ENCODE peak calls at places on chromosomes 16 and 17, in six cellular contexts. T is adrenal gland, Z is fibroblast of lung, R is Peyer's patch, Y is uterus, M is breast epithelium. D is an unnamed sample.

GRCh38 chr16:52034830-52035229 is 512.1 kb downstream of the TOX3 start:
- DNase-seq in T (no peak), Z (no peak), R (no peak), Y (no peak), M (no peak), D (no peak)

GRCh38 chr16:12319464-12320030 is 343.0 kb downstream of the SNX29 start:
- DNase-seq in T (no peak), Z (no peak), R (no peak), Y (no peak), M (no peak), D (no peak)

GRCh38 chr16:63530974-63531373 is 1494.7 kb upstream of the CDH8 start:
- DNase-seq in T (no peak), Z (no peak), R (no peak), Y (no peak), M (no peak), D (no peak)

GRCh38 chr16:57477531-57478202 is 8.6 kb downstream of the DOK4 start:
- DNase-seq in T (no peak), Z (no peak), R (no peak), Y (no peak), M (peak), D (no peak)

GRCh38 chr16:75475420-75475847 is 10.9 kb upstream of the TMEM170A start:
- DNase-seq in T (no peak), Z (no peak), R (no peak), Y (no peak), M (no peak), D (no peak)

GRCh38 chr16:90028985-90029384 is 9.7 kb upstream of the DBNDD1 start:
- DNase-seq in T (no peak), Z (no peak), R (no peak), Y (no peak), M (no peak), D (no peak)

GRCh38 chr16:71627631-71628236 is 1.8 kb downstream of the MARVELD3 start:
- DNase-seq in T (no peak), Z (no peak), R (peak), Y (no peak), M (no peak), D (no peak)

GRCh38 chr17:35973333-35974260 is 7.7 kb downstream of the CCL16 start:
- DNase-seq in T (no peak), Z (peak), R (no peak), Y (no peak), M (no peak), D (no peak)

GRCh38 chr17:76238847-76239537 is 1.3 kb downstream of the RNF157 start:
- DNase-seq in T (no peak), Z (no peak), R (no peak), Y (no peak), M (no peak), D (no peak)

GRCh38 chr16:12903325-12904040 is 2.1 kb downstream of the SHISA9 start:
- DNase-seq in T (no peak), Z (no peak), R (no peak), Y (no peak), M (no peak), D (no peak)

GRCh38 chr16:82609140-82609539 is 17.6 kb upstream of the CDH13 start:
- DNase-seq in T (no peak), Z (no peak), R (no peak), Y (no peak), M (no peak), D (no peak)

GRCh38 chr17:78369791-78370381 is 8.6 kb upstream of the PGS1 start:
- DNase-seq in T (no peak), Z (no peak), R (no peak), Y (no peak), M (no peak), D (no peak)

GRCh38 chr16:21275529-21275928 is 2.6 kb downstream of the CRYM start:
- DNase-seq in T (no peak), Z (no peak), R (no peak), Y (no peak), M (no peak), D (no peak)

GRCh38 chr17:76996741-76997694 is 128.8 kb downstream of the MGAT5B start:
- DNase-seq in T (no peak), Z (no peak), R (no peak), Y (no peak), M (peak), D (no peak)

GRCh38 chr17:1716076-1716911 is 6.1 kb upstream of the TLCD2 start:
- DNase-seq in T (peak), Z (peak), R (peak), Y (peak), M (peak), D (peak)

GRCh38 chr16:11670171-11671131 is 2.2 kb downstream of the SNN start:
- DNase-seq in T (peak), Z (no peak), R (no peak), Y (peak), M (no peak), D (no peak)

GRCh38 chr17:70699408-70699807 is 530.1 kb downstream of the KCNJ2 start:
- DNase-seq in T (no peak), Z (no peak), R (no peak), Y (no peak), M (no peak), D (no peak)

GRCh38 chr16:84103678-84104077 is 13.1 kb downstream of the MBTPS1 start:
- DNase-seq in T (no peak), Z (peak), R (no peak), Y (no peak), M (no peak), D (no peak)

GRCh38 chr17:74309902-74310301 is 16.1 kb upstream of the KIF19 start:
- DNase-seq in T (no peak), Z (no peak), R (no peak), Y (no peak), M (no peak), D (no peak)

GRCh38 chr17:75720656-75721462 is at the start of gene ITGB4:
- DNase-seq in T (no peak), Z (peak), R (peak), Y (no peak), M (peak), D (no peak)

GRCh38 chr17:8941520-8941919 is 24.0 kb downstream of the PIK3R5 start:
- DNase-seq in T (no peak), Z (no peak), R (no peak), Y (no peak), M (no peak), D (no peak)

GRCh38 chr17:13415877-13416416 is 185.8 kb downstream of the HS3ST3A1 start:
- DNase-seq in T (peak), Z (peak), R (no peak), Y (no peak), M (no peak), D (no peak)

GRCh38 chr16:29738514-29738913 is 7.3 kb downstream of the C16orf54 start:
- DNase-seq in T (no peak), Z (no peak), R (no peak), Y (no peak), M (no peak), D (no peak)

GRCh38 chr16:49236216-49236615 is 45.4 kb downstream of the CBLN1 start:
- DNase-seq in T (no peak), Z (no peak), R (no peak), Y (no peak), M (no peak), D (no peak)

GRCh38 chr16:69939821-69940585 is 11.1 kb upstream of the CLEC18A start:
- DNase-seq in T (peak), Z (no peak), R (no peak), Y (no peak), M (no peak), D (no peak)

GRCh38 chr17:49016775-49017463 is 19.7 kb downstream of the IGF2BP1 start:
- DNase-seq in T (peak), Z (peak), R (no peak), Y (peak), M (no peak), D (no peak)

GRCh38 chr16:82657239-82657638 is 30.5 kb downstream of the CDH13 start:
- DNase-seq in T (no peak), Z (peak), R (no peak), Y (no peak), M (no peak), D (no peak)

GRCh38 chr17:57732062-57732461 is 13.0 kb downstream of the CCDC182 start:
- DNase-seq in T (peak), Z (no peak), R (no peak), Y (no peak), M (no peak), D (no peak)

GRCh38 chr16:85970712-85971220 is 71.8 kb downstream of the IRF8 start:
- DNase-seq in T (no peak), Z (peak), R (no peak), Y (no peak), M (no peak), D (no peak)

GRCh38 chr17:1058423-1059130 is 61.6 kb downstream of the TIMM22 start:
- DNase-seq in T (peak), Z (peak), R (peak), Y (no peak), M (no peak), D (no peak)

GRCh38 chr16:49280022-49280741 is 1.5 kb downstream of the CBLN1 start:
- DNase-seq in T (no peak), Z (no peak), R (no peak), Y (no peak), M (no peak), D (no peak)

GRCh38 chr17:49437696-49438438 is 23.2 kb upstream of the PHB1 start:
- DNase-seq in T (no peak), Z (no peak), R (no peak), Y (no peak), M (peak), D (peak)

GRCh38 chr16:8712589-8713361 is 38.4 kb downstream of the ABAT start:
- DNase-seq in T (peak), Z (no peak), R (no peak), Y (no peak), M (no peak), D (no peak)

DNA sequence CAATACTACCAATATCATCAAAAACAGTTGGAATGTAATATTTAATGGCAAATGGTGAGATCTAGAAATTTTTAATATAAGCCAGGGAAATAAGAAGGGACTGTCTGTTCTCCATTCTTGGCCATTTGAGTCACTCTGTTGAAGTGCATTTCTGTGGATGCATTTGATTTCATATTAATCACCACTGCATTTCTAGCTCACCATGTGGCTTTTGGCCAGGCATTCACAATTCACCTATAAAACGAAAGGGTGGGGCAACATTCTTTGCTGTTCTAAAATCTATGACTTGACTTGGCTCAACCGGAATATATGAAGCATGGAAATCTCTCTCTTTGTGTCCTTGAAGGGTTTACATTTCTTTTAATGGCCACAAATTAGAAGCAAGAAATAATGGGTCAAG is 483.0 kb downstream of the SLC39A11 start:
- DNase-seq in T (no peak), Z (peak), R (no peak), Y (no peak), M (no peak), D (no peak)
- H3K27ac ChIP-seq in T (no peak), Z (no peak), R (no peak), Y (no peak), M (no peak), D (no peak)

GRCh38 chr17:68695659-68696058 is 94.5 kb upstream of the FAM20A start:
- DNase-seq in T (no peak), Z (no peak), R (no peak), Y (no peak), M (no peak), D (no peak)
- H3K4me3 ChIP-seq in T (no peak), Z (no peak), R (no peak), Y (no peak), M (no peak), D (no peak)

GRCh38 chr16:2090819-2091721 is 43.3 kb downstream of the TSC2 start:
- DNase-seq in T (peak), Z (peak), R (peak), Y (no peak), M (peak), D (no peak)
- TF ChIP-seq CTCF in T (no peak), Z (no peak), R (peak), Y (no peak), M (no peak), D (no peak)

GRCh38 chr16:15515992-15516391 is 81.6 kb downstream of the BMERB1 start:
- DNase-seq in T (no peak), Z (no peak), R (no peak), Y (no peak), M (no peak), D (no peak)
- H3K27ac ChIP-seq in T (no peak), Z (no peak), R (no peak), Y (no peak), M (no peak), D (no peak)

D was measured in coronary artery.